ENCODE peak calls at places on chromosomes 1 and 21, in six cellular contexts. J is IMR-90, C is mesendoderm, N is H1, B is neuronal stem cell, O is trophoblast cell. Q is an unnamed sample.
A peak's percentile ranks its signal among the peaks of the same experiment; 100 is the strongest.

GRCh38 chr1:229964281-229964680 is 102.8 kb upstream of the GALNT2 start:
- DNase-seq in J (no peak), C (no peak), N (no peak), B (no peak), O (no peak), Q (no peak)

GRCh38 chr1:76084029-76084627 is 9.6 kb downstream of the ST6GALNAC3 start:
- DNase-seq in J (no peak), C (no peak), N (no peak), B (no peak), O (no peak), Q (no peak)

GRCh38 chr1:225426395-225427248 is 1.2 kb downstream of the LBR start:
- DNase-seq in J (peak; percentile 27), C (peak; percentile 51), N (no peak), B (no peak), O (no peak), Q (peak; percentile 49)

GRCh38 chr1:11652203-11652780 is 1.9 kb downstream of the FBXO2 start:
- DNase-seq in J (no peak), C (no peak), N (peak; percentile 42), B (no peak), O (no peak), Q (no peak)

GRCh38 chr1:59674605-59675004 is 140.1 kb upstream of the HOOK1 start:
- DNase-seq in J (peak; percentile 24), C (no peak), N (no peak), B (no peak), O (peak; percentile 33), Q (no peak)

GRCh38 chr1:41837691-41838090 is 81.0 kb downstream of the HIVEP3 start:
- DNase-seq in J (no peak), C (no peak), N (no peak), B (no peak), O (no peak), Q (no peak)

GRCh38 chr1:205936316-205936715 is 6.9 kb downstream of the SLC26A9 start:
- DNase-seq in J (no peak), C (no peak), N (no peak), B (no peak), O (no peak), Q (no peak)

GRCh38 chr21:22575165-22575584 is 1577.0 kb downstream of the NCAM2 start:
- DNase-seq in J (no peak), C (peak; percentile 92), N (peak; percentile 49), B (peak; percentile 62), O (peak; percentile 55), Q (no peak)

GRCh38 chr21:42535602-42536171 is 22.0 kb downstream of the SLC37A1 start:
- DNase-seq in J (no peak), C (no peak), N (no peak), B (no peak), O (no peak), Q (no peak)

GRCh38 chr1:39926820-39927219 is 25.1 kb upstream of the MYCL start:
- DNase-seq in J (no peak), C (no peak), N (no peak), B (no peak), O (no peak), Q (no peak)

GRCh38 chr1:32394890-32395415 is 712 bp upstream of the BSDC1 start:
- DNase-seq in J (peak; percentile 25), C (no peak), N (no peak), B (no peak), O (no peak), Q (no peak)

GRCh38 chr1:27430903-27431653 is 38.7 kb downstream of the GPR3 start:
- DNase-seq in J (peak; percentile 15), C (no peak), N (no peak), B (no peak), O (no peak), Q (peak; percentile 33)

GRCh38 chr21:43982489-43983078 is 29.5 kb upstream of the TRAPPC10 start:
- DNase-seq in J (no peak), C (no peak), N (no peak), B (no peak), O (no peak), Q (no peak)

GRCh38 chr21:33229776-33230517 is at the start of gene IFNAR2:
- DNase-seq in J (peak; percentile 39), C (peak; percentile 77), N (peak; percentile 88), B (peak; percentile 76), O (peak; percentile 84), Q (peak; percentile 70)

GRCh38 chr21:42285569-42286245 is 29.5 kb downstream of the TFF3 start:
- DNase-seq in J (no peak), C (no peak), N (no peak), B (no peak), O (no peak), Q (no peak)

GRCh38 chr1:43872280-43872679 is 61.3 kb upstream of the ARTN start:
- DNase-seq in J (no peak), C (no peak), N (no peak), B (no peak), O (peak; percentile 45), Q (no peak)

GRCh38 chr21:45378258-45378966 is 26.6 kb upstream of the COL18A1 start:
- DNase-seq in J (peak; percentile 57), C (peak; percentile 76), N (peak; percentile 63), B (peak; percentile 75), O (no peak), Q (peak; percentile 68)

GRCh38 chr21:42562816-42563215 is 49.2 kb downstream of the SLC37A1 start:
- DNase-seq in J (no peak), C (no peak), N (no peak), B (no peak), O (no peak), Q (no peak)

GRCh38 chr1:119947468-119947867 is 51.2 kb upstream of the ADAM30 start:
- DNase-seq in J (peak; percentile 95), C (no peak), N (no peak), B (no peak), O (no peak), Q (peak; percentile 18)

GRCh38 chr1:200737647-200738296 is 921 bp upstream of the CAMSAP2 start:
- DNase-seq in J (no peak), C (no peak), N (no peak), B (no peak), O (no peak), Q (no peak)

GRCh38 chr1:119367332-119368124 is 1.1 kb upstream of the HAO2 start:
- DNase-seq in J (peak; percentile 45), C (peak; percentile 71), N (no peak), B (peak; percentile 37), O (peak; percentile 68), Q (peak; percentile 47)

GRCh38 chr1:233796146-233796798 is 108.2 kb upstream of the SLC35F3 start:
- DNase-seq in J (no peak), C (no peak), N (no peak), B (no peak), O (no peak), Q (no peak)

GRCh38 chr1:172724746-172725613 is 66.1 kb downstream of the FASLG start:
- DNase-seq in J (no peak), C (no peak), N (no peak), B (no peak), O (no peak), Q (no peak)

GRCh38 chr1:153663211-153663610 is 4.7 kb downstream of the SNAPIN start:
- DNase-seq in J (peak; percentile 65), C (no peak), N (no peak), B (no peak), O (peak; percentile 34), Q (peak; percentile 56)

GRCh38 chr1:175548774-175549173 is 194.6 kb downstream of the TNR start:
- DNase-seq in J (no peak), C (no peak), N (no peak), B (no peak), O (no peak), Q (no peak)

GRCh38 chr1:84166797-84167196 is 22.7 kb downstream of the PRKACB start:
- DNase-seq in J (no peak), C (no peak), N (no peak), B (no peak), O (no peak), Q (no peak)

GRCh38 chr1:84163123-84164038 is 19.3 kb downstream of the PRKACB start:
- DNase-seq in J (no peak), C (no peak), N (no peak), B (no peak), O (no peak), Q (no peak)

GRCh38 chr1:84164567-84165021 is 20.5 kb downstream of the PRKACB start:
- DNase-seq in J (no peak), C (no peak), N (no peak), B (no peak), O (no peak), Q (no peak)

GRCh38 chr1:84164156-84164555 is 20.1 kb downstream of the PRKACB start:
- DNase-seq in J (no peak), C (no peak), N (no peak), B (no peak), O (no peak), Q (no peak)

GRCh38 chr1:84165566-84165965 is 21.5 kb downstream of the PRKACB start:
- DNase-seq in J (no peak), C (no peak), N (no peak), B (no peak), O (no peak), Q (no peak)
- H3K4ac ChIP-seq in J (no peak overlapping the region), C (no peak overlapping the region), N (no peak overlapping the region), B (no peak overlapping the region), O (no peak overlapping the region), Q (no peak overlapping the region)

GRCh38 chr1:194843077-194843476 is 1656.7 kb upstream of the B3GALT2 start:
- DNase-seq in J (no peak), C (no peak), N (no peak), B (no peak), O (no peak), Q (no peak)
- H2AK5ac ChIP-seq in J (no peak overlapping the region), C (no peak overlapping the region), N (no peak overlapping the region), B (no peak overlapping the region), O (no peak overlapping the region), Q (no peak overlapping the region)

DNA sequence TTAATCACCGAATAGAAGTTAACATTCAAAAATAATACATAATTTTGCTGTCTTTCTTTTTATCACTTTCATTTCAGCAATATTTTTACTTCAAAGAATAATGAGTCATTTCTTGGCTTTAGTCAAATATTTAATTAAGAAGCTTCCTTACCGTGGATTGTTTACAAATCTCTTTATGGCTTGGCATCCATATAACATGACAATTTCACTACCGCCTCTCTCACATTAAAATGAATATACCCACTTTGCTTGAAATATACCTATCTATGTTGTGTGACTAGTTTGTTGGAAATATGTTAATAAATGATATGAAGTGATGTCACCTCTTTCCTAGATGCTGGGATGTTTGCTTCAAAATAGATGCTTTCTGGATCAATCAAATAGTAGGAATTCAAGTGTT is 1203.9 kb downstream of the AMY1C start:
- DNase-seq in J (no peak), C (no peak), N (no peak), B (no peak), O (no peak), Q (no peak)
- H3K4me3 ChIP-seq in J (no peak overlapping the region), C (no peak overlapping the region), N (no peak overlapping the region), B (no peak overlapping the region), O (no peak overlapping the region), Q (no peak overlapping the region)

DNA sequence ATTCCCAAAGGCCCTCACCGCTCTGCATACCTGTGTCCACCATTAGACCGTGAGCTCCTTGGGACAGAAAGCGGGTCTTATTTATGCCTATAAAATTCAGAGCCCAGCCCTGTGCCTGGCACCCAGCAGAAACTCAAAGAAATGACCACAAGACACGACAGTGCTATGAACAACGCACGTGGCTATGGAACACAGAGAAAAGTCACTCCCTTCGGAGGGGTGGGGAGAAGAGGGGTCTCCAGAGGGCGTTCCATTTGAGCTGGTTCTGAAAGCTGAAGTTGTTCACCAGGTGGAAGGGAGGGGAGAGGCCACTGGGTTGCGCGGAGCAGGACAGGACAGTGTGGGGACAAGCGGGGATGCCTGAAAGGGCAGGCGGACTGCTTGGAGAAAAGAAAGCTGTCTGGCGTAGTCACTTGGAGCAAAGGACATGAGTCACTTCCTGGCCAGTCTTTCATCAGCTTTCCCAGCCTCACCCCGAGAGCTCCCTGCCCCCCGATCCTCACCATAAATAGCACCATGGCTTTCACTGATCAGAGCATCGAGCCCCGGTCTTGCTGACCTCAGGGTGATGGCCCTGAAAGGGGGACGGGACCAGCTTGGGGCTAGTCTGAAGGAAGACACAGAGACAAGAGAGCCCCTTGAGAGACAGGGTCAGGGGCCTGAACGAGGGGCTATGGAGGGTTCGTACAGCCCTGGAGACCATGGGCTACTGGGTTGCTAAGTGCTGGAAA is 28.5 kb downstream of the ECE1 start:
- DNase-seq in J (peak; percentile 96), C (peak; percentile 82), N (no peak), B (no peak), O (peak; percentile 25), Q (peak; percentile 100)
- H3K4ac ChIP-seq in J (peak overlapping the region; percentile 99), C (no peak overlapping the region), N (peak overlapping the region; percentile 54), B (no peak overlapping the region), O (no peak overlapping the region), Q (peak overlapping the region; percentile 89)